ENCODE peak calls at places on chromosomes 3 and 15, in four cellular contexts. One of them, this sample, is unnamed.

GRCh38 chr3:105145516-105145915 is 221.2 kb upstream of the ALCAM start:
- DNase-seq in tibial nerve: no peak
- DNase-seq in A549: no peak
- DNase-seq in heart left ventricle: no peak
- DNase-seq in this sample: no peak

GRCh38 chr3:8776406-8776805 is 7.0 kb upstream of the OXTR start:
- DNase-seq in tibial nerve: no peak
- DNase-seq in A549: peak
- DNase-seq in heart left ventricle: no peak
- DNase-seq in this sample: no peak

GRCh38 chr3:94158461-94158860 is 95.6 kb downstream of the NSUN3 start:
- DNase-seq in tibial nerve: no peak
- DNase-seq in A549: no peak
- DNase-seq in heart left ventricle: no peak
- DNase-seq in this sample: no peak

GRCh38 chr15:43794269-43795037 is 2.3 kb downstream of the SERF2 start:
- DNase-seq in tibial nerve: no peak
- DNase-seq in A549: no peak
- DNase-seq in heart left ventricle: peak
- DNase-seq in this sample: no peak

GRCh38 chr3:143849854-143850549 is 1.7 kb upstream of the SLC9A9 start:
- DNase-seq in tibial nerve: no peak
- DNase-seq in A549: no peak
- DNase-seq in heart left ventricle: no peak
- DNase-seq in this sample: no peak

GRCh38 chr3:106006001-106006400 is 137.2 kb upstream of the CBLB start:
- DNase-seq in tibial nerve: no peak
- DNase-seq in A549: no peak
- DNase-seq in heart left ventricle: no peak
- DNase-seq in this sample: no peak

GRCh38 chr3:46860381-46861292 is 2.6 kb downstream of the MYL3 start:
- DNase-seq in tibial nerve: peak
- DNase-seq in A549: peak
- DNase-seq in heart left ventricle: peak
- DNase-seq in this sample: no peak

GRCh38 chr3:185270262-185270955 is 16.6 kb upstream of the EHHADH start:
- DNase-seq in tibial nerve: no peak
- DNase-seq in A549: peak
- DNase-seq in heart left ventricle: no peak
- DNase-seq in this sample: peak

GRCh38 chr3:126216416-126216815 is 36.0 kb upstream of the ALDH1L1 start:
- DNase-seq in tibial nerve: no peak
- DNase-seq in A549: no peak
- DNase-seq in heart left ventricle: no peak
- DNase-seq in this sample: no peak

GRCh38 chr15:65870889-65871533 is 1.7 kb downstream of the RAB11A start:
- DNase-seq in tibial nerve: no peak
- DNase-seq in A549: peak
- DNase-seq in heart left ventricle: no peak
- DNase-seq in this sample: peak

GRCh38 chr3:170869645-170870593 is at the start of gene RPL22L1:
- DNase-seq in tibial nerve: peak
- DNase-seq in A549: peak
- DNase-seq in heart left ventricle: peak
- DNase-seq in this sample: peak

GRCh38 chr3:159852821-159853505 is 135.7 kb upstream of the IL12A start:
- DNase-seq in tibial nerve: no peak
- DNase-seq in A549: no peak
- DNase-seq in heart left ventricle: peak
- DNase-seq in this sample: no peak

GRCh38 chr15:99305761-99306505 is 54.7 kb downstream of the LRRC28 start:
- DNase-seq in tibial nerve: peak
- DNase-seq in A549: peak
- DNase-seq in heart left ventricle: peak
- DNase-seq in this sample: no peak

GRCh38 chr15:45221967-45222366 is 30.1 kb upstream of the SLC28A2 start:
- DNase-seq in tibial nerve: no peak
- DNase-seq in A549: no peak
- DNase-seq in heart left ventricle: no peak
- DNase-seq in this sample: no peak

GRCh38 chr3:98954806-98955205 is 53.3 kb upstream of the DCBLD2 start:
- DNase-seq in tibial nerve: no peak
- DNase-seq in A549: no peak
- DNase-seq in heart left ventricle: no peak
- DNase-seq in this sample: no peak

GRCh38 chr3:129077222-129077621 is 16.6 kb downstream of the GP9 start:
- DNase-seq in tibial nerve: no peak
- DNase-seq in A549: peak
- DNase-seq in heart left ventricle: no peak
- DNase-seq in this sample: no peak

GRCh38 chr15:64847876-64848716 is 6.4 kb downstream of the PLEKHO2 start:
- DNase-seq in tibial nerve: no peak
- DNase-seq in A549: no peak
- DNase-seq in heart left ventricle: no peak
- DNase-seq in this sample: no peak

GRCh38 chr15:80608688-80609087 is 86.4 kb upstream of the ABHD17C start:
- DNase-seq in tibial nerve: no peak
- DNase-seq in A549: no peak
- DNase-seq in heart left ventricle: no peak
- DNase-seq in this sample: no peak

GRCh38 chr3:111590096-111590491 is 5.1 kb downstream of the ZBED2 start:
- DNase-seq in tibial nerve: no peak
- DNase-seq in A549: peak
- DNase-seq in heart left ventricle: no peak
- DNase-seq in this sample: no peak

GRCh38 chr3:115800489-115801080 is 177.3 kb downstream of the GAP43 start:
- DNase-seq in tibial nerve: no peak
- DNase-seq in A549: peak
- DNase-seq in heart left ventricle: no peak
- DNase-seq in this sample: no peak

GRCh38 chr15:88790486-88790885 is 12.8 kb upstream of the ACAN start:
- DNase-seq in tibial nerve: no peak
- DNase-seq in A549: no peak
- DNase-seq in heart left ventricle: no peak
- DNase-seq in this sample: no peak

GRCh38 chr15:39083213-39083612 is 497.7 kb upstream of the THBS1 start:
- DNase-seq in tibial nerve: no peak
- DNase-seq in A549: no peak
- DNase-seq in heart left ventricle: no peak
- DNase-seq in this sample: no peak

GRCh38 chr15:78951841-78952238 is 7.0 kb upstream of the CTSH start:
- DNase-seq in tibial nerve: no peak
- DNase-seq in A549: peak
- DNase-seq in heart left ventricle: no peak
- DNase-seq in this sample: no peak

GRCh38 chr3:18645603-18646002 is 220.5 kb upstream of the SATB1 start:
- DNase-seq in tibial nerve: no peak
- DNase-seq in A549: no peak
- DNase-seq in heart left ventricle: no peak
- DNase-seq in this sample: no peak

GRCh38 chr3:110995461-110996226 is 76.0 kb upstream of the NECTIN3 start:
- DNase-seq in tibial nerve: no peak
- DNase-seq in A549: peak
- DNase-seq in heart left ventricle: no peak
- DNase-seq in this sample: no peak

GRCh38 chr3:193211984-193212383 is 29.0 kb upstream of the PLAAT1 start:
- DNase-seq in tibial nerve: no peak
- DNase-seq in A549: no peak
- DNase-seq in heart left ventricle: no peak
- DNase-seq in this sample: no peak

GRCh38 chr15:48858401-48858800 is 19.5 kb upstream of the EID1 start:
- DNase-seq in tibial nerve: no peak
- DNase-seq in A549: peak
- DNase-seq in heart left ventricle: no peak
- DNase-seq in this sample: no peak

GRCh38 chr15:63498815-63499549 is 5.4 kb upstream of the USP3 start:
- DNase-seq in tibial nerve: no peak
- DNase-seq in A549: peak
- DNase-seq in heart left ventricle: no peak
- DNase-seq in this sample: no peak

GRCh38 chr15:55764398-55764797 is 21.4 kb upstream of the PRTG start:
- DNase-seq in tibial nerve: no peak
- DNase-seq in A549: peak
- DNase-seq in heart left ventricle: no peak
- DNase-seq in this sample: no peak

GRCh38 chr3:99562138-99562537 is 76.3 kb upstream of the COL8A1 start:
- DNase-seq in tibial nerve: no peak
- DNase-seq in A549: no peak
- DNase-seq in heart left ventricle: no peak
- DNase-seq in this sample: no peak

GRCh38 chr15:101051291-101052030 is 132.3 kb downstream of the LRRK1 start:
- DNase-seq in tibial nerve: no peak
- DNase-seq in A549: no peak
- DNase-seq in heart left ventricle: no peak
- DNase-seq in this sample: no peak

GRCh38 chr3:194080473-194080872 is 55.5 kb upstream of the HES1 start:
- DNase-seq in tibial nerve: no peak
- DNase-seq in A549: no peak
- DNase-seq in heart left ventricle: no peak
- DNase-seq in this sample: no peak

GRCh38 chr3:50189274-50189673 is 2.1 kb upstream of the GNAT1 start:
- DNase-seq in tibial nerve: peak
- DNase-seq in A549: peak
- DNase-seq in heart left ventricle: peak
- DNase-seq in this sample: no peak

DNA sequence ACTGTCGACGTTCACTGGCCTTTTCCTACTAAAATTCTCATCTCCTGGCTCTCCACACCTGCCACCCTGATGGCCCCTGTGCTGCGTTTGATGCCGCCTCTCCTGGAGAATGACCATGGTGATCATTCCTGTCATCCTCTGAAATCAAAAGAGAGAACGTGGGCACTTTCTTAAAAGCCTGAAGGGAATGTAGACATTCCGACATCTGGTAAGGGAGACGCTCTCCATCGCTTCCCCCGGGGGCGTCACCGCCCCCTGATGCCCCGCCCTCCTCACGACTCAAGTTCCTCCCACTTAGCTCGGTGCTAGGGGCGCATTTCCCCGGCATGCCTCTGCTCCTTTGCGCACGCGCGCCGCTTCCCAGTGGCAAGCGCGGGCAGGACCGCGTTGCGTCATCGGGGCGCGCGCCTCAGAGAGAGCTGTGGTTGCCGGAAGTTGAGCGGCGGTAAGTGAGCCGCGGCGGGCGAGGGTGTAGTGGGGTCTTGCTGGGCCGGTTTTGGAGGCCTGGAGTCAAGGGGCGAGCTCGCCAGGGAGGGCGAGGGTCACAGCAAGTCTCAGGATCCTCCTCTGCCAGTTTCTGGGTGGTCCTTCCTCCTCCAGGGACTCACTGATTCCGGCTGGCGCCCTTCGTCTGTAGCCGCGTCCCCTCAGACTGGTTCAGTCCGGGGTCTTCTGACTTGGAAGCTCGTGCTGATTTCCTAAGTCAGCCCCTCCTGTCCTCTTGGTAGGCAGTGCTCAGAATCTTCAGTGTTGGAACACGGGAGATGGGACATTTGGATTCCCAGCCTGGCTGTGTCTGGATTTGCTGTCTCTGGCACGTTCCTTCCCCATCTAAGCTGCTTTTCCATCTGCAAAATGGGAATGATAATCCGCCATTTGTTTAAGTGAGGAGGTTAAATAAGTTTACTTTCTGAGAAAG is at the start of gene ATG7:
- DNase-seq in tibial nerve: peak
- DNase-seq in A549: peak
- DNase-seq in heart left ventricle: peak
- DNase-seq in this sample: peak
- TF ChIP-seq POLR2A in tibial nerve: peak
- TF ChIP-seq POLR2A in A549: peak
- TF ChIP-seq POLR2A in heart left ventricle: no peak
- TF ChIP-seq POLR2A in this sample: peak

GRCh38 chr15:27734785-27735495 is 364.2 kb downstream of the OCA2 start:
- DNase-seq in tibial nerve: no peak
- DNase-seq in A549: no peak
- DNase-seq in heart left ventricle: no peak
- DNase-seq in this sample: no peak
- TF ChIP-seq POLR2A in tibial nerve: no peak
- TF ChIP-seq POLR2A in A549: no peak
- TF ChIP-seq POLR2A in heart left ventricle: no peak
- TF ChIP-seq POLR2A in this sample: no peak

DNA sequence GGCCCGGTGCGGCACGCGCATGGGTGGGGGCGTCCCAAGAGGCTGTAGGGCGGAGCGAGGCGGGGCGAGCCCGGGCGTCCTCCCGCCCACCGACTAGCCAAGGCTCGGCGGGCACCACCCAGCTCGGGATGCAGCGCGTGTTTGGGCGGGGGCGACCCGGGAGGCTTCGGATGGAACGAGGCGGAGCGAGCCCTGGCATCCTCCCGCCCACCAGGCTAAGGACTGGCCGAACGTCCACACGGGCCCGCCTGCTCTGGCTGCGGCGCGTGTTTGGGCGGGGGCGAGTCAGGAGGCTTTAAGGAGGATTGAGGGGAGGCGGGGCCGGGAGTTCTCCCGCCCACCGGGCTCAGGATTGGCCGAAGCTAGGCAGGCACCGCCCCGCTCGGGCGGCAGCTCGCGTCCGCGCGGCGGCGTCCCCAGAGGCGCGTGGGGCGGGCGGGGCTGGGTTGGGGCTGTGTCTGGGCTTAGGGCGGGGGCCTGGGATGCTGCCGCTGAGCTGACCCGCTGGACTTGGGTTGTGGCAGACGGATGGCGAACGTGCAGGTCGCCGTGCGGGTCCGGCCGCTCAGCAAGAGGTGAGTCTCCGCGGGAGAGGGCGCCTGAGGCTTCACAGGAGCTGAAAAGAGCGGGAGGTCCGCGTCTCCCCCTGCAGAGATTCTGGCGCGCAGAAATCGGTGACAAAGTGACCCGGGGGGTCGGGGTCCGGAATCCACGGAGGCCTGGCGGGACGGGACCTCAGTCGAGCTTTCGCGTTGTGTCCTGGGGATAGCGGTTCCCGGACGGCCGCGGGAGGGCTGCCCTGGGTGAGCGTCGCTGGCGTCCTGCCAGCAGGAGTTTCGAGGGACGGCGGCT is at the start of gene STARD9:
- DNase-seq in tibial nerve: peak
- DNase-seq in A549: peak
- DNase-seq in heart left ventricle: peak
- DNase-seq in this sample: peak
- TF ChIP-seq POLR2A in tibial nerve: peak
- TF ChIP-seq POLR2A in A549: no peak
- TF ChIP-seq POLR2A in heart left ventricle: no peak
- TF ChIP-seq POLR2A in this sample: peak

DNA sequence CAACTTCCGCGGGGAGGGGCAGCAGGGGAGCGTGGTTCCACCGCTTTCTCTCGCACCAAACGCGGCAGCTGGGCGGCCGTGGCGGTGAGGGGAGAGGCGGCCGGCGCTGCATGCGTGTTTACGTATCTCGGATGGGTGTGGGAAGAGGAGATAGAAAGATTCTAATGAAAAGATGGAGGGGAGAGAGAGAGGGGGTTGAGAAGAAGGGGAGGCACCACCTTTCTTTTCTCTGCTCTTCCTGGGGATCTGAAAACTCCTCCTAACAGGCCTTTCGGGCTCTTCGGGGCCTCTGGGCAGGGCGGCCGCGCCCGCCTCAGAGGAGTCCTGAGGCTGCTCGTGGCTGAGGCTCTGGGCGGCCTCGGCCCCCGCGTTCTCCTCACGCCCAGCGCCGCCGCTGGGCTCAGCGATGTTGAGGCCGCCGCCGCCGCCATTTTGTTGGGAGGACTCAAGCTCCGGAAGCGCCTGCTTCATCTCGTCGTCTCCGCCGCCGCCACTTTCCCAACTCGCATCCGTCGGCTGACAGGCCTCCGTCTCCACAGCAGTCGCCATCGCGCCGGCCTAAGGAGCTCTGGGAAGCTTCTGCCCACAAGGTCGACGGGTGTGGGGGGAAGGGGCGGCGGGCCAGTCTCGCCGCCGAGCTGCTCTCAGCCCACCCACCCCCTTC is 475 bp downstream of the TASOR start:
- DNase-seq in tibial nerve: peak
- DNase-seq in A549: peak
- DNase-seq in heart left ventricle: peak
- DNase-seq in this sample: peak
- TF ChIP-seq POLR2A in tibial nerve: no peak
- TF ChIP-seq POLR2A in A549: peak
- TF ChIP-seq POLR2A in heart left ventricle: no peak
- TF ChIP-seq POLR2A in this sample: no peak